ENCODE peak calls at places on chromosomes 13 and 19, in four cellular contexts. V is upper lobe of right lung, G is endodermal cell, Q is neural crest cell. C is an unnamed sample.
A peak's percentile ranks its signal among the peaks of the same experiment; 100 is the strongest.

GRCh38 chr19:13029893-13030292 is 34.6 kb downstream of the NFIX start:
- DNase-seq in V (no peak), G (peak; percentile 79), Q (no peak), C (no peak)

GRCh38 chr19:30431591-30431990 is 59.4 kb downstream of the ZNF536 start:
- DNase-seq in V (no peak), G (no peak), Q (no peak), C (no peak)

GRCh38 chr13:94329754-94330551 is 149.5 kb downstream of the DCT start:
- DNase-seq in V (no peak), G (no peak), Q (no peak), C (peak; percentile 78)

GRCh38 chr19:3619631-3620012 is 7.0 kb downstream of the CACTIN start:
- DNase-seq in V (no peak), G (no peak), Q (no peak), C (no peak)

GRCh38 chr13:35649162-35649561 is 172.7 kb upstream of the MAB21L1 start:
- DNase-seq in V (no peak), G (no peak), Q (no peak), C (no peak)

GRCh38 chr13:35848316-35848715 is 282.9 kb downstream of the DCLK1 start:
- DNase-seq in V (no peak), G (no peak), Q (no peak), C (no peak)

GRCh38 chr19:16645140-16645539 is 14.8 kb downstream of the SMIM7 start:
- DNase-seq in V (no peak), G (no peak), Q (peak; percentile 8), C (no peak)

GRCh38 chr13:19607523-19608078 is 25.9 kb upstream of the MPHOSPH8 start:
- DNase-seq in V (no peak), G (no peak), Q (no peak), C (no peak)

GRCh38 chr13:30569901-30570576 is 47.7 kb upstream of the USPL1 start:
- DNase-seq in V (no peak), G (peak; percentile 66), Q (no peak), C (peak; percentile 94)

GRCh38 chr19:55641376-55642152 is 762 bp downstream of the ZNF580 start:
- DNase-seq in V (no peak), G (no peak), Q (no peak), C (no peak)

GRCh38 chr13:106153041-106153440 is 382.4 kb downstream of the EFNB2 start:
- DNase-seq in V (no peak), G (no peak), Q (no peak), C (no peak)

GRCh38 chr13:90800082-90800746 is 547.3 kb upstream of the MIR17HG start:
- DNase-seq in V (peak; percentile 65), G (no peak), Q (no peak), C (no peak)

GRCh38 chr13:68850160-68850559 is 1257.5 kb upstream of the ATXN8OS start:
- DNase-seq in V (no peak), G (no peak), Q (no peak), C (no peak)

GRCh38 chr13:61466280-61466679 is 50.6 kb upstream of the PCDH20 start:
- DNase-seq in V (no peak), G (peak; percentile 64), Q (no peak), C (no peak)

DNA sequence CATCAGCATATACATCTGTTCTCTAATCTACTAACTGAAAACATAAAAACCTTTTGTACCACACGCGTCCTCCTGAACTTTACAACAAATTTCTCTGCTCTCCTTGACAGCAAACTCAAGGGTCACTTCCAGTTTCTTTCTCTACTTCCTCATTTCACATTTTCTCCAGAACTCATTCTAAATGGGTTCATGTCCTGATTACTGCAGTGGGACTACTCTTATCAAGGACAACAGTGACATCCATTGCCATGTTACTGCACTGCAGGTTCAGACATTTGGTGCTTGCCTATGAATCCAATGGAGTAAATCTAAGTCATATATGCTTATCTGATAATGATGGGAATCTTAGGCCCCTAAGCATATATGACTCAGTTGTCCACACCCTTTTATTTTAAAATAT is 35.3 kb downstream of the FPR3 start:
- DNase-seq in V (no peak), G (no peak), Q (no peak), C (no peak)
- TF ChIP-seq CTCF in V (peak; percentile 41), G (no peak), Q (no peak), C (no peak)

GRCh38 chr13:98105929-98106336 is 37.0 kb upstream of the FARP1 start:
- DNase-seq in V (no peak), G (no peak), Q (no peak), C (peak; percentile 64)

GRCh38 chr13:98108330-98108729 is 34.6 kb upstream of the FARP1 start:
- DNase-seq in V (no peak), G (no peak), Q (no peak), C (no peak)

GRCh38 chr13:98099627-98100026 is 43.3 kb upstream of the FARP1 start:
- DNase-seq in V (no peak), G (no peak), Q (no peak), C (no peak)

GRCh38 chr13:98103531-98103930 is 39.4 kb upstream of the FARP1 start:
- DNase-seq in V (no peak), G (no peak), Q (no peak), C (peak; percentile 29)

GRCh38 chr13:98103942-98104880 is 38.7 kb upstream of the FARP1 start:
- DNase-seq in V (no peak), G (no peak), Q (no peak), C (peak; percentile 47)
- TF ChIP-seq CTCF in V (no peak), G (peak; percentile 63), Q (peak; percentile 41), C (peak; percentile 74)

GRCh38 chr13:76823969-76824368 is 62.2 kb downstream of the KCTD12 start:
- DNase-seq in V (no peak), G (no peak), Q (no peak), C (no peak)

GRCh38 chr13:76825415-76825814 is 60.8 kb downstream of the KCTD12 start:
- DNase-seq in V (no peak), G (no peak), Q (no peak), C (no peak)

GRCh38 chr13:76816394-76816793 is 69.8 kb downstream of the KCTD12 start:
- DNase-seq in V (no peak), G (no peak), Q (no peak), C (no peak)

GRCh38 chr13:76822691-76823267 is 63.4 kb downstream of the KCTD12 start:
- DNase-seq in V (no peak), G (no peak), Q (no peak), C (peak; percentile 39)

GRCh38 chr13:76820759-76821158 is 65.4 kb downstream of the KCTD12 start:
- DNase-seq in V (no peak), G (no peak), Q (no peak), C (peak; percentile 19)
- TF ChIP-seq CTCF in V (no peak), G (peak; percentile 48), Q (no peak), C (no peak)

GRCh38 chr19:52691737-52692136 is 43.1 kb downstream of the ZNF611 start:
- DNase-seq in V (no peak), G (no peak), Q (no peak), C (no peak)

GRCh38 chr19:52689804-52690394 is 44.9 kb downstream of the ZNF611 start:
- DNase-seq in V (peak; percentile 73), G (peak; percentile 80), Q (peak; percentile 13), C (no peak)

GRCh38 chr19:52691215-52691610 is 43.6 kb downstream of the ZNF611 start:
- DNase-seq in V (no peak), G (peak; percentile 52), Q (no peak), C (no peak)

GRCh38 chr19:52692431-52693008 is 42.3 kb downstream of the ZNF611 start:
- DNase-seq in V (no peak), G (no peak), Q (no peak), C (no peak)

GRCh38 chr19:52690395-52691214 is 44.2 kb downstream of the ZNF611 start:
- DNase-seq in V (peak; percentile 97), G (peak; percentile 97), Q (peak; percentile 89), C (peak; percentile 96)
- TF ChIP-seq CTCF in V (no peak), G (peak; percentile 63), Q (peak; percentile 55), C (peak; percentile 66)

GRCh38 chr13:52695856-52696255 is 43.2 kb downstream of the SUGT1 start:
- DNase-seq in V (no peak), G (no peak), Q (no peak), C (peak; percentile 16)
- TF ChIP-seq CTCF in V (no peak), G (no peak), Q (no peak), C (no peak)